ENCODE peak calls at places on chromosome 1, in six cellular contexts. One of them, this sample, is unnamed.

GRCh38 chr1:203096566-203096965 is 10.8 kb upstream of the MYOG start:
- DNase-seq in activated CD4-positive, alpha-beta T cell treated with anti-CD3 and anti-CD28 coated beads, Interleukin-2, amount 50 U/mL, for 1 hour: no peak
- DNase-seq in SW480: no peak
- DNase-seq in GF-D8: no peak
- DNase-seq in H7: no peak
- DNase-seq in A172: no peak
- DNase-seq in this sample: no peak

GRCh38 chr1:108830119-108831008 is 26.5 kb downstream of the AKNAD1 start:
- DNase-seq in activated CD4-positive, alpha-beta T cell treated with anti-CD3 and anti-CD28 coated beads, Interleukin-2, amount 50 U/mL, for 1 hour: no peak
- DNase-seq in SW480: peak; percentile 85
- DNase-seq in GF-D8: no peak
- DNase-seq in H7: no peak
- DNase-seq in A172: peak; percentile 92
- DNase-seq in this sample: no peak

GRCh38 chr1:115677570-115677969 is 35.8 kb downstream of the VANGL1 start:
- DNase-seq in activated CD4-positive, alpha-beta T cell treated with anti-CD3 and anti-CD28 coated beads, Interleukin-2, amount 50 U/mL, for 1 hour: no peak
- DNase-seq in SW480: no peak
- DNase-seq in GF-D8: no peak
- DNase-seq in H7: peak; percentile 65
- DNase-seq in A172: no peak
- DNase-seq in this sample: no peak

GRCh38 chr1:29453502-29454240 is 217.3 kb downstream of the PTPRU start:
- DNase-seq in activated CD4-positive, alpha-beta T cell treated with anti-CD3 and anti-CD28 coated beads, Interleukin-2, amount 50 U/mL, for 1 hour: no peak
- DNase-seq in SW480: peak; percentile 60
- DNase-seq in GF-D8: no peak
- DNase-seq in H7: peak; percentile 95
- DNase-seq in A172: peak; percentile 56
- DNase-seq in this sample: peak; percentile 14

GRCh38 chr1:44423706-44424546 is 18.9 kb downstream of the RNF220 start:
- DNase-seq in activated CD4-positive, alpha-beta T cell treated with anti-CD3 and anti-CD28 coated beads, Interleukin-2, amount 50 U/mL, for 1 hour: no peak
- DNase-seq in SW480: no peak
- DNase-seq in GF-D8: peak; percentile 55
- DNase-seq in H7: no peak
- DNase-seq in A172: peak; percentile 78
- DNase-seq in this sample: no peak

GRCh38 chr1:205239078-205239477 is 11.3 kb downstream of the TMCC2 start:
- DNase-seq in activated CD4-positive, alpha-beta T cell treated with anti-CD3 and anti-CD28 coated beads, Interleukin-2, amount 50 U/mL, for 1 hour: no peak
- DNase-seq in SW480: no peak
- DNase-seq in GF-D8: no peak
- DNase-seq in H7: peak; percentile 30
- DNase-seq in A172: no peak
- DNase-seq in this sample: no peak

GRCh38 chr1:54149734-54150133 is 3.1 kb downstream of the CDCP2 start:
- DNase-seq in activated CD4-positive, alpha-beta T cell treated with anti-CD3 and anti-CD28 coated beads, Interleukin-2, amount 50 U/mL, for 1 hour: no peak
- DNase-seq in SW480: no peak
- DNase-seq in GF-D8: no peak
- DNase-seq in H7: no peak
- DNase-seq in A172: no peak
- DNase-seq in this sample: no peak

GRCh38 chr1:162023547-162024501 is at the start of gene OLFML2B:
- DNase-seq in activated CD4-positive, alpha-beta T cell treated with anti-CD3 and anti-CD28 coated beads, Interleukin-2, amount 50 U/mL, for 1 hour: peak; percentile 32
- DNase-seq in SW480: peak; percentile 56
- DNase-seq in GF-D8: no peak
- DNase-seq in H7: peak; percentile 93
- DNase-seq in A172: peak; percentile 80
- DNase-seq in this sample: peak; percentile 73

GRCh38 chr1:211420389-211420788 is 71.6 kb downstream of the RD3 start:
- DNase-seq in activated CD4-positive, alpha-beta T cell treated with anti-CD3 and anti-CD28 coated beads, Interleukin-2, amount 50 U/mL, for 1 hour: no peak
- DNase-seq in SW480: peak; percentile 41
- DNase-seq in GF-D8: no peak
- DNase-seq in H7: peak; percentile 7
- DNase-seq in A172: peak; percentile 46
- DNase-seq in this sample: no peak

GRCh38 chr1:34829250-34829649 is 30.3 kb downstream of the SMIM12 start:
- DNase-seq in activated CD4-positive, alpha-beta T cell treated with anti-CD3 and anti-CD28 coated beads, Interleukin-2, amount 50 U/mL, for 1 hour: no peak
- DNase-seq in SW480: no peak
- DNase-seq in GF-D8: peak; percentile 53
- DNase-seq in H7: no peak
- DNase-seq in A172: no peak
- DNase-seq in this sample: no peak

This sample was measured in neural crest cell.